ENCODE peak calls at places on chromosomes 6 and 20, in eight cellular contexts. H is psoas muscle; M is Right ventricle myocardium superior; O is B cell; J is NCI-H1417; L is adrenal gland; R is CD8-positive, alpha-beta memory T cell; Y is pons. W is an unnamed sample.

GRCh38 chr20:48886189-48886588 is 35.3 kb upstream of the ARFGEF2 start:
- DNase-seq in L (no peak), J (no peak), H (no peak), Y (no peak), M (no peak), O (no peak), R (no peak), W (no peak)

GRCh38 chr20:40081653-40082052 is 607.4 kb downstream of the MAFB start:
- DNase-seq in H (no peak), M (no peak), Y (no peak), O (no peak), J (no peak), R (no peak), L (no peak), W (no peak)

GRCh38 chr6:36216559-36216958 is 20.0 kb downstream of the BRPF3 start:
- DNase-seq in O (no peak), M (no peak), H (no peak), J (no peak), L (peak), Y (no peak), R (no peak), W (no peak)

GRCh38 chr6:16760536-16761468 is at the start of gene ATXN1:
- DNase-seq in H (peak), O (no peak), Y (peak), R (peak), M (peak), J (peak), L (peak), W (no peak)

GRCh38 chr6:156828280-156828703 is 51.1 kb downstream of the ARID1B start:
- DNase-seq in H (peak), L (peak), J (no peak), M (peak), R (no peak), O (no peak), Y (no peak), W (no peak)

GRCh38 chr20:36525620-36526365 is 15.5 kb upstream of the MYL9 start:
- DNase-seq in M (no peak), R (no peak), J (no peak), H (no peak), Y (no peak), L (no peak), O (no peak), W (no peak)

GRCh38 chr20:35561268-35561667 is 19.4 kb downstream of the ERGIC3 start:
- DNase-seq in M (no peak), H (no peak), J (peak), Y (peak), O (peak), L (no peak), R (no peak), W (no peak)

GRCh38 chr6:26043389-26044139 is 43.7 kb upstream of the HFE start:
- DNase-seq in R (peak), L (peak), O (peak), H (no peak), J (peak), Y (peak), M (peak), W (peak)

GRCh38 chr6:63340351-63340750 is 20.6 kb upstream of the LGSN start:
- DNase-seq in R (no peak), M (no peak), H (no peak), J (no peak), O (no peak), Y (no peak), L (no peak), W (no peak)

W was measured in right atrium auricular region.